ENCODE peak calls at places on chromosome 12, in four cellular contexts. One of them, this sample, is unnamed.

GRCh38 chr12:28872654-28873268 is 276.3 kb upstream of the FAR2 start:
- DNase-seq in HepG2: peak
- DNase-seq in K562: peak
- DNase-seq in GM12878: no peak
- DNase-seq in this sample: peak

GRCh38 chr12:59744564-59744963 is 148.7 kb downstream of the SLC16A7 start:
- DNase-seq in GM12878: no peak
- DNase-seq in K562: no peak
- DNase-seq in HepG2: no peak
- DNase-seq in this sample: no peak

GRCh38 chr12:18752280-18752920 is 14.5 kb downstream of the CAPZA3 start:
- DNase-seq in HepG2: no peak
- DNase-seq in GM12878: no peak
- DNase-seq in K562: peak
- DNase-seq in this sample: no peak

GRCh38 chr12:109663766-109664165 is 49.9 kb upstream of the FAM222A start:
- DNase-seq in GM12878: no peak
- DNase-seq in HepG2: no peak
- DNase-seq in K562: no peak
- DNase-seq in this sample: no peak

GRCh38 chr12:28308891-28309290 is 118.6 kb downstream of the CCDC91 start:
- DNase-seq in GM12878: no peak
- DNase-seq in K562: no peak
- DNase-seq in HepG2: no peak
- DNase-seq in this sample: no peak

GRCh38 chr12:29880987-29881386 is 97.2 kb upstream of the TMTC1 start:
- DNase-seq in HepG2: no peak
- DNase-seq in GM12878: no peak
- DNase-seq in K562: no peak
- DNase-seq in this sample: no peak

GRCh38 chr12:117889098-117889497 is 79.7 kb downstream of the KSR2 start:
- DNase-seq in GM12878: peak
- DNase-seq in K562: no peak
- DNase-seq in HepG2: no peak
- DNase-seq in this sample: no peak

GRCh38 chr12:94769746-94770396 is 119.5 kb upstream of the TMCC3 start:
- DNase-seq in K562: no peak
- DNase-seq in HepG2: no peak
- DNase-seq in GM12878: peak
- DNase-seq in this sample: no peak

GRCh38 chr12:26821212-26821701 is 11.7 kb downstream of the ITPR2 start:
- DNase-seq in GM12878: no peak
- DNase-seq in K562: no peak
- DNase-seq in HepG2: no peak
- DNase-seq in this sample: no peak

GRCh38 chr12:113305281-113305856 is 29.5 kb downstream of the SLC8B1 start:
- DNase-seq in K562: no peak
- DNase-seq in HepG2: no peak
- DNase-seq in GM12878: no peak
- DNase-seq in this sample: no peak

GRCh38 chr12:57632898-57633825 is at the start of gene B4GALNT1:
- DNase-seq in HepG2: no peak
- DNase-seq in K562: peak
- DNase-seq in GM12878: no peak
- DNase-seq in this sample: no peak

GRCh38 chr12:117294206-117294605 is 67.2 kb downstream of the NOS1 start:
- DNase-seq in GM12878: no peak
- DNase-seq in K562: peak
- DNase-seq in HepG2: no peak
- DNase-seq in this sample: no peak

GRCh38 chr12:63163542-63163941 is 12.5 kb upstream of the AVPR1A start:
- DNase-seq in HepG2: no peak
- DNase-seq in GM12878: no peak
- DNase-seq in K562: no peak
- DNase-seq in this sample: no peak

GRCh38 chr12:51942501-51943000 is 8.9 kb upstream of the ACVR1B start:
- DNase-seq in K562: no peak
- DNase-seq in GM12878: no peak
- DNase-seq in HepG2: no peak
- DNase-seq in this sample: no peak

GRCh38 chr12:42705863-42706262 is 116.3 kb upstream of the PRICKLE1 start:
- DNase-seq in GM12878: no peak
- DNase-seq in HepG2: no peak
- DNase-seq in K562: no peak
- DNase-seq in this sample: no peak

GRCh38 chr12:57846577-57847319 is at the start of gene CTDSP2:
- DNase-seq in K562: peak
- DNase-seq in GM12878: peak
- DNase-seq in HepG2: peak
- DNase-seq in this sample: peak

GRCh38 chr12:50637870-50638481 is 125.9 kb upstream of the ATF1 start:
- DNase-seq in K562: peak
- DNase-seq in GM12878: no peak
- DNase-seq in HepG2: peak
- DNase-seq in this sample: no peak

GRCh38 chr12:52358575-52359350 is 8.5 kb downstream of the KRT85 start:
- DNase-seq in GM12878: peak
- DNase-seq in HepG2: no peak
- DNase-seq in K562: no peak
- DNase-seq in this sample: no peak

GRCh38 chr12:67182551-67182950 is 86.6 kb upstream of the CAND1 start:
- DNase-seq in GM12878: no peak
- DNase-seq in HepG2: no peak
- DNase-seq in K562: no peak
- DNase-seq in this sample: no peak
- TF ChIP-seq TAF1 in GM12878: no peak
- TF ChIP-seq TAF1 in HepG2: no peak
- TF ChIP-seq TAF1 in K562: no peak
- TF ChIP-seq TAF1 in this sample: no peak

DNA sequence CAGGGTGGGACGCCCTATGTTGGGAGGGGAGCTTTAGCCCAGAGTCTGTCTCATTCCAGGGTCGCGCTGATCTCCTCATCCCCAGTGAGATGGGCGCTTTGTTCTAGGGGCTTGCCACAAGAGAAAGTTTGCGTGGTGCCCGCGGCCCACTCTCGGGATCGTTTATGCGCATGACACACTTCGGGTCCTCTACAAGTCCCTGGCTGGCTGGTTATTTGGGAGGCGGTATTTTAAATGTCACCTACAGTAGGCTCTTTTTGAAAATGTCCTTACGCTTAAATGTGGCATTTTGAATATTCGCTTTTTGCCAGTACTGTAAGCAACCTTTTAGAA is 541 bp downstream of the GOLT1B start:
- DNase-seq in K562: peak
- DNase-seq in GM12878: peak
- DNase-seq in HepG2: peak
- DNase-seq in this sample: no peak
- TF ChIP-seq SRF in K562: no peak
- TF ChIP-seq SRF in GM12878: no peak
- TF ChIP-seq SRF in HepG2: no peak
- TF ChIP-seq SRF in this sample: no peak

GRCh38 chr12:69099201-69099837 is 140.1 kb upstream of the CPSF6 start:
- DNase-seq in K562: peak
- DNase-seq in HepG2: no peak
- DNase-seq in GM12878: no peak
- DNase-seq in this sample: no peak

GRCh38 chr12:69094606-69095216 is 144.7 kb upstream of the CPSF6 start:
- DNase-seq in K562: no peak
- DNase-seq in GM12878: no peak
- DNase-seq in HepG2: no peak
- DNase-seq in this sample: no peak

GRCh38 chr12:69096669-69097364 is 142.6 kb upstream of the CPSF6 start:
- DNase-seq in GM12878: no peak
- DNase-seq in K562: no peak
- DNase-seq in HepG2: no peak
- DNase-seq in this sample: no peak

GRCh38 chr12:69097619-69098368 is 141.6 kb upstream of the CPSF6 start:
- DNase-seq in HepG2: no peak
- DNase-seq in K562: no peak
- DNase-seq in GM12878: no peak
- DNase-seq in this sample: no peak

DNA sequence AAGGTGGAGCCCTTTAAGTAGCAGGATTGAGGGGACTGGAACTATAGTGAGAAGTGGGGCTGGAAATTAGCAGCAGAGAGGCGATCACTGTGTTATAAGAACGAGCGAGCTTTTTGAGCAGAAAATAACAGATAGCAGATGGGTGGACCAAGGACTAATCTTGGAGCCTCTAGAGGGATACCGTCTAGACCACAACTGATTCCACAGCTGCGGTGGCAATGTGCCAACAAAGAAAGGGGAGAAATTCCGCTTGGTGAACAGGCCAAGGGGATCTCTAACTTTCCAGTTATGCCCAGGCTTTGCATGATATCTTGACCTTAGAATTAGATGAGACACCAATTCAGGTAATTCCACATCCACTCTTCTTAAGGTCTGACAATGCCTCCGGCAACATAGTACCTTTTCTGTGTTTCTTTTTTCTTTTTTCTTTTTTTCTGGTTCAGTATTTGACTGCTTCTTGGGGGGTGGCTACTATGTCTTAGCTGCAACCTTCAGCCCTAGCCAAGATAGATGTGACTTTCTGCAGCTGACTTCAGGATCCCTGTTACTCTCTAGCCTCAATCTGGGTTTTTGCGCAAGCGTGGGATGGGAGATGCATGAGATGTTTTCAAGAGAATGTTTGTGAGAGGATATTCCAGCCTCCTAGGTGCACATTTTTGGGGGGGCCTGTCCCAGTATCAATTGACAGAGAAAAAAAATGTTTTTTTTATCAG is 143.4 kb upstream of the CPSF6 start:
- DNase-seq in K562: peak
- DNase-seq in HepG2: no peak
- DNase-seq in GM12878: no peak
- DNase-seq in this sample: no peak
- TF ChIP-seq TAF1 in K562: no peak
- TF ChIP-seq TAF1 in HepG2: no peak
- TF ChIP-seq TAF1 in GM12878: no peak
- TF ChIP-seq TAF1 in this sample: no peak

DNA sequence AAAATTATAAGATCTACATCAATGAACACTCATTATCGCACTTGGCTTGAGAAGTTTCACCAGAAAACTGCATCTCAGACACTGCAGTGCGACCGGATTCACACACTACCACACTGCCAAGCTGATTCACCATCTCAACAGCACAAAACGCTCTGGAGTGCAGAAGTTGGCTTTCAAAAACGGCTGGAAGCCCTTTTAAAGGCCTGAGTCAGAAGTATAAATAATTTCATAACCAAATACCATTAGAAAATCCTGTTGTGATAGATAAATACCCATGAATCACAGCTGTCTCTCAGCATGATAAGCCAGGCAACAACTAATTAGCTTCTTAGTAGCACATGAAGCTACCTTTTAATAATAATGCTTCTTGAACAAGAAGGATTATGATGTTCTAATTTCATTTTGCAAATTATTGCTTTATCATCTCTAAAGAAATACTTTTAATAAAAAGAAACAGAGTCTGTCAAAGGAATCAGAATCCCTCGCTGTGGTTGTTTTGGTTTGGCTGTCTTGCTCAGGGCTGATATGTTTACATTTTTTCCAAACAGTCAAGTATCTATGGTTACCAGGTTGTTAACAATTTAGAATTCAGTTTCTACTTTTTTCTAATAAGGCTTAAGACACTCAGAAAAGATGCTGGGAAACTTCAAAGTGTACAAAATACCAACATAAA is 51.2 kb downstream of the SLC2A13 start:
- DNase-seq in K562: no peak
- DNase-seq in HepG2: no peak
- DNase-seq in GM12878: no peak
- DNase-seq in this sample: no peak
- TF ChIP-seq SRF in K562: no peak
- TF ChIP-seq SRF in HepG2: no peak
- TF ChIP-seq SRF in GM12878: no peak
- TF ChIP-seq SRF in this sample: no peak

DNA sequence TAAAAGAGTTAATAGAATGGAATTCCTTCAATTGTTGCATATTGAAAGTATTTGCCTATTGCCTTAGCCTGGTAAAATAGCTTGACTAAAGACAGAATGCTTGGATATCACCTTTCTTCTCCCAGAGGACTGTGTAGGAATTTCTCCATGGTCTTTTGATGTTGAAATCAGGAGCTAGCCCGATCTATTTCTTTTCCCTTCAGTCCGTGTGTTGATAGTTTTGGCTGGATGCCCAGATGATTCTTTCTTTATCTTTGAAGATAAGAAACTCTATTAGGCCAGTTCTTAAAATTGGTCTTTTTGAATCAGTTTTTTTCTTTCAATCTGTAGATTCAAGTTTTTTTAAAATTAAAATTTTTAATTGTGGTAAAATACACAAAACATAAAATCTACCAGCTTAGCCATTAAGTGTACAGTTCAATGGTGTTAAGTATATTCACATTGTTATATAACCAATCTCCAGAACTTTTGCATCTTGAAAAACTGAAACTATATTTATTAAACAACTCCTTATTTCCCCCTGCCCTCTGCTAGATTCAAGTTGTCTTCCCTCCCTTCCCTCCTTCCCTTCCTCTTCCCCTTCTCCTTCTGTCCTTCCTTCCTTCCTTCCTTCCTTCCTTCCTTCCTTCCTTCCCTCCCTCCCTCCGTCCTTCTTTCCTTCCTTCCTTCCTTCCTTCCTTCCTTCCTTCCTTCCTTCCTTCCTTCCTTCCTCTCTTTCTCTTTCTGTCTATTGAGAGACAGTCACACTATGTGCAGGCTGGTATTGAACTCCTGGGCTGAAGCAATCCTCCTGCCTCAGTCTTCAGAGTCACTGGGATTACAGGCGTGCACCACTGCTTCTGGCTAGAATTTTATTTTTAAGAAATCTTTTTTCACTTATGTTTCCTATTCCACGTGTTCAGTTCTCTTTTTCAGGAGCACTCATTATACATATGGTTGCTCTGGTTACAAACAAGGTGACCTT is 10.1 kb downstream of the LACRT start:
- DNase-seq in HepG2: peak
- DNase-seq in GM12878: no peak
- DNase-seq in K562: no peak
- DNase-seq in this sample: no peak
- TF ChIP-seq TAF1 in HepG2: no peak
- TF ChIP-seq TAF1 in GM12878: no peak
- TF ChIP-seq TAF1 in K562: no peak
- TF ChIP-seq TAF1 in this sample: no peak